ENCODE peak calls at places on chromosomes 2 and 18, in five cellular contexts. P, B, A, O and F are unnamed samples.

GRCh38 chr2:190948671-190949070 is 65.3 kb downstream of the STAT1 start:
- DNase-seq in P (no peak), B (no peak), A (no peak), O (no peak), F (no peak)

GRCh38 chr2:237315170-237315880 is 98.6 kb downstream of the COL6A3 start:
- DNase-seq in P (peak; percentile 23), B (no peak), A (peak; percentile 58), O (no peak), F (no peak)

GRCh38 chr2:194618432-194618831 is 1038.6 kb upstream of the SLC39A10 start:
- DNase-seq in P (no peak), B (no peak), A (no peak), O (no peak), F (no peak)

GRCh38 chr2:189581354-189582139 is 961 bp upstream of the SLC40A1 start:
- DNase-seq in P (no peak), B (peak; percentile 3), A (peak; percentile 61), O (no peak), F (no peak)

GRCh38 chr2:179991344-179991743 is 15.8 kb downstream of the CWC22 start:
- DNase-seq in P (no peak), B (no peak), A (no peak), O (no peak), F (no peak)

GRCh38 chr2:183684686-183685085 is 560.4 kb downstream of the NUP35 start:
- DNase-seq in P (no peak), B (no peak), A (no peak), O (no peak), F (no peak)

GRCh38 chr2:75361486-75361885 is 162.2 kb upstream of the TACR1 start:
- DNase-seq in P (no peak), B (no peak), A (no peak), O (no peak), F (no peak)

GRCh38 chr2:209523778-209524362 is 100.0 kb downstream of the MAP2 start:
- DNase-seq in P (peak; percentile 55), B (no peak), A (no peak), O (no peak), F (no peak)

GRCh38 chr2:46325178-46325928 is 28.1 kb downstream of the EPAS1 start:
- DNase-seq in P (no peak), B (no peak), A (no peak), O (no peak), F (no peak)

GRCh38 chr2:63023444-63023843 is 27.2 kb upstream of the OTX1 start:
- DNase-seq in P (no peak), B (no peak), A (no peak), O (peak; percentile 7), F (no peak)

GRCh38 chr2:109264595-109265328 is 135.8 kb downstream of the SH3RF3 start:
- DNase-seq in P (no peak), B (no peak), A (no peak), O (no peak), F (no peak)

GRCh38 chr2:10329880-10330699 is 27.4 kb downstream of the HPCAL1 start:
- DNase-seq in P (no peak), B (no peak), A (no peak), O (no peak), F (no peak)

GRCh38 chr2:217555075-217555876 is 447.5 kb downstream of the TNS1 start:
- DNase-seq in P (no peak), B (no peak), A (no peak), O (no peak), F (no peak)

GRCh38 chr2:170972508-170973224 is 43.6 kb downstream of the GORASP2 start:
- DNase-seq in P (no peak), B (no peak), A (peak; percentile 60), O (no peak), F (no peak)

GRCh38 chr18:76558881-76559667 is 64.0 kb upstream of the ZNF516 start:
- DNase-seq in P (no peak), B (no peak), A (no peak), O (no peak), F (no peak)

GRCh38 chr2:16973586-16974274 is 308.1 kb upstream of the CYRIA start:
- DNase-seq in P (no peak), B (no peak), A (no peak), O (no peak), F (no peak)

GRCh38 chr2:182006606-182007005 is 21.0 kb downstream of the PPP1R1C start:
- DNase-seq in P (no peak), B (no peak), A (no peak), O (no peak), F (no peak)

GRCh38 chr2:111173856-111174255 is 53.1 kb downstream of the BCL2L11 start:
- DNase-seq in P (no peak), B (no peak), A (no peak), O (no peak), F (no peak)

GRCh38 chr2:238786792-238787490 is 60.9 kb upstream of the TWIST2 start:
- DNase-seq in P (no peak), B (no peak), A (no peak), O (no peak), F (no peak)

GRCh38 chr2:20196053-20196880 is 28.7 kb downstream of the SDC1 start:
- DNase-seq in P (no peak), B (no peak), A (peak; percentile 92), O (no peak), F (peak; percentile 10)

GRCh38 chr2:126761256-126761980 is 105.5 kb downstream of the GYPC start:
- DNase-seq in P (no peak), B (no peak), A (no peak), O (no peak), F (no peak)